ENCODE peak calls at places on chromosomes 4 and X, in nine cellular contexts. I, C, D, O, V, S, Q, L and W are unnamed samples.

GRCh38 chr4:10403633-10404445 is 53.4 kb downstream of the ZNF518B start:
- DNase-seq in S (no peak), O (no peak), L (peak), V (no peak), Q (no peak), C (peak), D (peak), I (peak), W (peak)

GRCh38 chrX:154732421-154733071 is 18.3 kb downstream of the GAB3 start:
- DNase-seq in O (no peak), V (no peak), L (peak), S (no peak), Q (no peak), C (no peak), D (no peak), I (no peak), W (no peak)

GRCh38 chr4:151407466-151408379 is 1.3 kb upstream of the FHIP1A start:
- DNase-seq in C (no peak), I (peak), O (peak), D (peak), L (no peak), S (peak), V (peak), Q (peak), W (no peak)

GRCh38 chr4:1643971-1644735 is 40.0 kb downstream of the FAM53A start:
- DNase-seq in C (no peak), S (no peak), V (no peak), Q (no peak), D (no peak), O (no peak), L (no peak), I (no peak), W (no peak)

GRCh38 chrX:110163488-110163887 is 154.4 kb downstream of the AMMECR1 start:
- DNase-seq in C (no peak), S (no peak), O (no peak), I (no peak), V (no peak), Q (no peak), D (no peak), L (no peak), W (no peak)

GRCh38 chr4:7904942-7905341 is 34.7 kb downstream of the AFAP1 start:
- DNase-seq in C (no peak), D (no peak), Q (no peak), L (peak), V (no peak), I (peak), O (no peak), S (no peak), W (no peak)

GRCh38 chr4:147840846-147841732 is 109.2 kb downstream of the ARHGAP10 start:
- DNase-seq in Q (no peak), L (no peak), V (no peak), C (no peak), D (no peak), O (no peak), S (no peak), I (no peak), W (no peak)

GRCh38 chr4:22029803-22030202 is 81.2 kb upstream of the KCNIP4 start:
- DNase-seq in L (no peak), D (no peak), V (no peak), C (no peak), O (no peak), Q (no peak), S (no peak), I (no peak), W (no peak)

GRCh38 chr4:101066586-101066985 is 280.7 kb downstream of the PPP3CA start:
- DNase-seq in L (no peak), C (no peak), I (no peak), O (no peak), S (no peak), V (no peak), D (no peak), Q (no peak), W (no peak)

GRCh38 chr4:24103434-24104168 is 213.8 kb upstream of the PPARGC1A start:
- DNase-seq in I (no peak), O (no peak), V (no peak), L (no peak), C (peak), D (no peak), Q (no peak), S (no peak), W (no peak)

GRCh38 chrX:150365051-150365952 is 2.2 kb downstream of the MAMLD1 start:
- DNase-seq in I (peak), S (no peak), C (peak), Q (peak), O (peak), D (peak), V (peak), L (peak), W (no peak)

GRCh38 chrX:40420899-40421729 is 159.7 kb upstream of the ATP6AP2 start:
- DNase-seq in Q (no peak), C (peak), I (no peak), V (no peak), O (peak), L (peak), S (no peak), D (no peak), W (no peak)

GRCh38 chr4:40058121-40058520 is 1.5 kb downstream of the N4BP2 start:
- DNase-seq in Q (no peak), D (no peak), O (no peak), C (no peak), I (no peak), L (no peak), S (no peak), V (no peak), W (no peak)

GRCh38 chr4:58247792-58248191 is 1137.6 kb upstream of the IGFBP7 start:
- DNase-seq in L (peak), D (no peak), V (no peak), S (no peak), C (no peak), I (no peak), O (no peak), Q (no peak), W (peak)

GRCh38 chr4:53196872-53197759 is 168.7 kb downstream of the SCFD2 start:
- DNase-seq in C (peak), D (peak), V (no peak), O (no peak), Q (no peak), S (peak), L (peak), I (peak), W (peak)

GRCh38 chr4:113849771-113850170 is 88.2 kb upstream of the CAMK2D start:
- DNase-seq in V (no peak), Q (peak), D (no peak), I (peak), C (no peak), L (no peak), O (no peak), S (no peak), W (no peak)